ENCODE peak calls at places on chromosomes 13 and 19, in eight cellular contexts. F, K, J, M, B, P, O and Z are unnamed samples.

GRCh38 chr13:25783480-25784081 is 268.2 kb downstream of the SHISA2 start:
- DNase-seq in F (no peak), K (no peak), J (no peak), M (no peak), B (no peak), P (no peak), O (no peak), Z (no peak)

GRCh38 chr13:51520524-51520923 is 63.7 kb upstream of the WDFY2 start:
- DNase-seq in F (no peak), K (peak; percentile 45), J (no peak), M (no peak), B (peak; percentile 86), P (peak; percentile 36), O (no peak), Z (no peak)

GRCh38 chr13:43830481-43830873 is 43.7 kb upstream of the ENOX1 start:
- DNase-seq in F (no peak), K (peak; percentile 22), J (no peak), M (no peak), B (peak; percentile 93), P (peak; percentile 93), O (no peak), Z (no peak)

GRCh38 chr13:113117956-113118327 is 4.7 kb upstream of the F10 start:
- DNase-seq in F (peak; percentile 2), K (no peak), J (no peak), M (peak; percentile 82), B (no peak), P (no peak), O (no peak), Z (no peak)

GRCh38 chr13:42991892-42992584 is at the start of gene EPSTI1:
- DNase-seq in F (peak; percentile 30), K (peak; percentile 83), J (peak; percentile 46), M (peak; percentile 88), B (peak; percentile 65), P (peak; percentile 87), O (peak; percentile 4), Z (no peak)

GRCh38 chr13:23059173-23059572 is 121.6 kb upstream of the SGCG start:
- DNase-seq in F (no peak), K (no peak), J (no peak), M (no peak), B (no peak), P (no peak), O (no peak), Z (no peak)

GRCh38 chr19:46514589-46515289 is 19.1 kb upstream of the PNMA8B start:
- DNase-seq in F (no peak), K (no peak), J (no peak), M (no peak), B (no peak), P (no peak), O (no peak), Z (no peak)

GRCh38 chr19:53655042-53655665 is 23.4 kb downstream of the DPRX start:
- DNase-seq in F (no peak), K (no peak), J (no peak), M (no peak), B (no peak), P (no peak), O (no peak), Z (no peak)

GRCh38 chr19:1634938-1635243 is 17.5 kb downstream of the TCF3 start:
- DNase-seq in F (no peak), K (no peak), J (no peak), M (no peak), B (no peak), P (no peak), O (no peak), Z (no peak)

GRCh38 chr19:1633269-1633606 is 19.2 kb downstream of the TCF3 start:
- DNase-seq in F (no peak), K (no peak), J (no peak), M (no peak), B (no peak), P (no peak), O (no peak), Z (no peak)

GRCh38 chr19:1636325-1637236 is 15.8 kb downstream of the TCF3 start:
- DNase-seq in F (no peak), K (no peak), J (no peak), M (no peak), B (no peak), P (no peak), O (no peak), Z (no peak)

GRCh38 chr19:1632462-1633268 is 19.8 kb downstream of the TCF3 start:
- DNase-seq in F (no peak), K (no peak), J (no peak), M (no peak), B (no peak), P (no peak), O (no peak), Z (no peak)

DNA sequence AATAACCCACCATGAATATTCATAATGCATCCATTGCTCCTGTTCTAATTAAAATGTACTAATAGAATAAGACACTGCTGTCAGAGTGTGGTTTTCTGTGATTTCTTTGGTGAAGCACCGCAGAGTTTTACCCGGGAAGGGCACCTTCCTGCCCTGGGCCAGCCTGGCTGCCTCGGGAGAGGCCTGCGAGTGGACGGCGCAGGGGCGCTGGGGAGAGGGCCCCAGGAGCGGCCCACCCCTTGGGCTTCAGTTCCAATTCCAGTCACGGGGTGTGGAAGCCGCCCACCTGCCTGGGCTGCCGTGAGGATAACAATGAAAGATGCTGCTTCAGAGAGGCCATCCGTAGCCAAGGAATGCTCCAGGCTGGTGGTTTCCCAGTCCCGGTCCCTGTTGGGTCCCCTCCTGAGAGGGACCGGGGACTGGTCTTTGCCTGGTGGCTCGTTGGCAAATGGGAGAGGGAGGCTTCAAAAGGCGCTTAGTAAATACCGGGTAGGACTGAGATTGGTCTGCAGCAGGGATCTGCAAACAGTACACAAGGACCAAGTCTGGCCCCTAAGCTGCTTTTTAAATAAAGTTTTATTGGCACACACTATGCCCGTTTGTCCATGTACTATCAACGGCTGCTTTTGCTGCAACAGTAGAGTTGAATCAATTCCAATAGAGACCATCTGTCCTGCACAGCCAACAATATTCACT is 18.0 kb downstream of the TCF3 start:
- DNase-seq in F (no peak), K (no peak), J (no peak), M (no peak), B (no peak), P (no peak), O (no peak), Z (no peak)
- TF ChIP-seq CTCF in F (no peak), K (no peak), J (no peak), M (no peak), B (no peak), P (no peak), O (no peak), Z (no peak)

GRCh38 chr13:60379837-60380236 is 17.2 kb upstream of the TDRD3 start:
- DNase-seq in F (no peak), K (no peak), J (no peak), M (no peak), B (no peak), P (no peak), O (no peak), Z (no peak)
- TF ChIP-seq CTCF in F (peak; percentile 10), K (no peak), J (no peak), M (peak; percentile 11), B (no peak), P (peak; percentile 35), O (peak; percentile 28), Z (peak; percentile 22)

DNA sequence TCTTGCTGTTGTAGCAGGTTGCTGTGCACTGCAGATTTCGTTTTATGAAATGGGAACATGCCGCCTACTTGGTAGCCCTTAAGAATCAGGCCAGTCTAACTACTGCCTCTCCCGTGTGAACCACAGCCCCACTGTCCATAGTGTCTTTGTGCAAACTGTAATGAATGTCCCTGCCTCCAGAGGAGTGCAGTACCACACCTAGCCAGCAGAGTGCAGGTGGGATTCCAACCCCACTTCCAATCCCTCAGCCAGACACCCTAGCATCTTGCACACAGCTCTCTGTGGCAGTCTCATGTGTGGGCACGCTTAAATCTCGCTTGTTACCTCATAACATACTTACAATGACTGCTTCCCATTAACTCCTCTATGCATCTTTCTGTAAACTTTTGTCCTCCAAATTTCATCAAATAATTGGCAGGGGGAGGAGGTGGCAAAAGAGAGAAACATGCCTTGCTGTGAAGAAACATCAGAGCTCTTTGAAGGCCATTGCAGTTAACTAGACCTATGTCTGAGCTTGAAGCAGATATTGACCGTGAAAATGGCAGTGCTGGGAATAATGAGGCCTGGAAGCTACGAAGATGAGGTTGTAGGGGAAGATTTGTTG is 47.2 kb downstream of the ZAR1L start:
- DNase-seq in F (peak; percentile 27), K (no peak), J (peak; percentile 68), M (no peak), B (no peak), P (no peak), O (no peak), Z (no peak)
- TF ChIP-seq CTCF in F (peak; percentile 66), K (peak; percentile 62), J (peak; percentile 81), M (peak; percentile 30), B (peak; percentile 43), P (peak; percentile 50), O (peak; percentile 62), Z (peak; percentile 84)

GRCh38 chr19:41879670-41880328 is 2.7 kb downstream of the CD79A start:
- DNase-seq in F (no peak), K (no peak), J (no peak), M (no peak), B (no peak), P (no peak), O (no peak), Z (no peak)
- TF ChIP-seq CTCF in F (no peak), K (no peak), J (no peak), M (no peak), B (no peak), P (no peak), O (no peak), Z (no peak)